ENCODE peak calls at places on chromosomes 2 and 18, in nine cellular contexts. One of them, this sample, is unnamed.
A peak's percentile ranks its signal among the peaks of the same experiment; 100 is the strongest.

GRCh38 chr2:150204449-150204848 is 283.0 kb downstream of the RND3 start:
- DNase-seq in NCI-H1105 treated with DMSO at 0.1 percent for 48 hours: no peak
- DNase-seq in stimulated activated CD4-positive, alpha-beta T cell treated with anti-CD3 and anti-CD28 coated beads, Interleukin-2, amount 100 ng/mL, for 24 hours: no peak
- DNase-seq in caudate nucleus: no peak
- DNase-seq in astrocyte of the spinal cord: peak; percentile 18
- DNase-seq in COR-L47: no peak
- DNase-seq in H4: peak; percentile 25
- DNase-seq in activated CD4-positive, alpha-beta T cell treated with anti-CD3 and anti-CD28 coated beads for 4 hours: no peak
- DNase-seq in cardiac muscle cell: peak; percentile 93
- DNase-seq in this sample: no peak

GRCh38 chr2:191811807-191812602 is 34.9 kb downstream of the CAVIN2 start:
- DNase-seq in NCI-H1105 treated with DMSO at 0.1 percent for 48 hours: peak; percentile 59
- DNase-seq in stimulated activated CD4-positive, alpha-beta T cell treated with anti-CD3 and anti-CD28 coated beads, Interleukin-2, amount 100 ng/mL, for 24 hours: peak; percentile 35
- DNase-seq in caudate nucleus: peak; percentile 21
- DNase-seq in astrocyte of the spinal cord: peak; percentile 80
- DNase-seq in COR-L47: peak; percentile 74
- DNase-seq in H4: peak; percentile 50
- DNase-seq in activated CD4-positive, alpha-beta T cell treated with anti-CD3 and anti-CD28 coated beads for 4 hours: peak; percentile 17
- DNase-seq in cardiac muscle cell: peak; percentile 85
- DNase-seq in this sample: peak; percentile 31

GRCh38 chr18:45752681-45753080 is 28.7 kb downstream of the SLC14A1 start:
- DNase-seq in NCI-H1105 treated with DMSO at 0.1 percent for 48 hours: no peak
- DNase-seq in stimulated activated CD4-positive, alpha-beta T cell treated with anti-CD3 and anti-CD28 coated beads, Interleukin-2, amount 100 ng/mL, for 24 hours: no peak
- DNase-seq in caudate nucleus: no peak
- DNase-seq in astrocyte of the spinal cord: no peak
- DNase-seq in COR-L47: no peak
- DNase-seq in H4: no peak
- DNase-seq in activated CD4-positive, alpha-beta T cell treated with anti-CD3 and anti-CD28 coated beads for 4 hours: no peak
- DNase-seq in cardiac muscle cell: no peak
- DNase-seq in this sample: no peak

GRCh38 chr18:27860011-27860410 is 316.9 kb downstream of the CDH2 start:
- DNase-seq in NCI-H1105 treated with DMSO at 0.1 percent for 48 hours: no peak
- DNase-seq in stimulated activated CD4-positive, alpha-beta T cell treated with anti-CD3 and anti-CD28 coated beads, Interleukin-2, amount 100 ng/mL, for 24 hours: no peak
- DNase-seq in caudate nucleus: no peak
- DNase-seq in astrocyte of the spinal cord: no peak
- DNase-seq in COR-L47: no peak
- DNase-seq in H4: no peak
- DNase-seq in activated CD4-positive, alpha-beta T cell treated with anti-CD3 and anti-CD28 coated beads for 4 hours: no peak
- DNase-seq in cardiac muscle cell: no peak
- DNase-seq in this sample: no peak

GRCh38 chr18:67362906-67363305 is 153.6 kb downstream of the DSEL start:
- DNase-seq in NCI-H1105 treated with DMSO at 0.1 percent for 48 hours: no peak
- DNase-seq in stimulated activated CD4-positive, alpha-beta T cell treated with anti-CD3 and anti-CD28 coated beads, Interleukin-2, amount 100 ng/mL, for 24 hours: no peak
- DNase-seq in caudate nucleus: no peak
- DNase-seq in astrocyte of the spinal cord: no peak
- DNase-seq in COR-L47: no peak
- DNase-seq in H4: no peak
- DNase-seq in activated CD4-positive, alpha-beta T cell treated with anti-CD3 and anti-CD28 coated beads for 4 hours: no peak
- DNase-seq in cardiac muscle cell: no peak
- DNase-seq in this sample: no peak

GRCh38 chr2:138102664-138103063 is 138.4 kb downstream of the HNMT start:
- DNase-seq in NCI-H1105 treated with DMSO at 0.1 percent for 48 hours: no peak
- DNase-seq in stimulated activated CD4-positive, alpha-beta T cell treated with anti-CD3 and anti-CD28 coated beads, Interleukin-2, amount 100 ng/mL, for 24 hours: no peak
- DNase-seq in caudate nucleus: no peak
- DNase-seq in astrocyte of the spinal cord: no peak
- DNase-seq in COR-L47: no peak
- DNase-seq in H4: no peak
- DNase-seq in activated CD4-positive, alpha-beta T cell treated with anti-CD3 and anti-CD28 coated beads for 4 hours: no peak
- DNase-seq in cardiac muscle cell: no peak
- DNase-seq in this sample: no peak

GRCh38 chr2:599601-600000 is 77.6 kb downstream of the TMEM18 start:
- DNase-seq in NCI-H1105 treated with DMSO at 0.1 percent for 48 hours: no peak
- DNase-seq in stimulated activated CD4-positive, alpha-beta T cell treated with anti-CD3 and anti-CD28 coated beads, Interleukin-2, amount 100 ng/mL, for 24 hours: no peak
- DNase-seq in caudate nucleus: no peak
- DNase-seq in astrocyte of the spinal cord: no peak
- DNase-seq in COR-L47: no peak
- DNase-seq in H4: no peak
- DNase-seq in activated CD4-positive, alpha-beta T cell treated with anti-CD3 and anti-CD28 coated beads for 4 hours: no peak
- DNase-seq in cardiac muscle cell: no peak
- DNase-seq in this sample: no peak

GRCh38 chr2:23363831-23364230 is 21.1 kb upstream of the KLHL29 start:
- DNase-seq in NCI-H1105 treated with DMSO at 0.1 percent for 48 hours: no peak
- DNase-seq in stimulated activated CD4-positive, alpha-beta T cell treated with anti-CD3 and anti-CD28 coated beads, Interleukin-2, amount 100 ng/mL, for 24 hours: no peak
- DNase-seq in caudate nucleus: no peak
- DNase-seq in astrocyte of the spinal cord: no peak
- DNase-seq in COR-L47: no peak
- DNase-seq in H4: no peak
- DNase-seq in activated CD4-positive, alpha-beta T cell treated with anti-CD3 and anti-CD28 coated beads for 4 hours: no peak
- DNase-seq in cardiac muscle cell: no peak
- DNase-seq in this sample: no peak

GRCh38 chr2:101999122-101999789 is 7.5 kb downstream of the IL1R2 start:
- DNase-seq in NCI-H1105 treated with DMSO at 0.1 percent for 48 hours: no peak
- DNase-seq in stimulated activated CD4-positive, alpha-beta T cell treated with anti-CD3 and anti-CD28 coated beads, Interleukin-2, amount 100 ng/mL, for 24 hours: peak; percentile 39
- DNase-seq in caudate nucleus: no peak
- DNase-seq in astrocyte of the spinal cord: no peak
- DNase-seq in COR-L47: no peak
- DNase-seq in H4: no peak
- DNase-seq in activated CD4-positive, alpha-beta T cell treated with anti-CD3 and anti-CD28 coated beads for 4 hours: no peak
- DNase-seq in cardiac muscle cell: no peak
- DNase-seq in this sample: no peak

GRCh38 chr2:233853353-233853752 is 982 bp downstream of the HJURP start:
- DNase-seq in NCI-H1105 treated with DMSO at 0.1 percent for 48 hours: no peak
- DNase-seq in stimulated activated CD4-positive, alpha-beta T cell treated with anti-CD3 and anti-CD28 coated beads, Interleukin-2, amount 100 ng/mL, for 24 hours: no peak
- DNase-seq in caudate nucleus: no peak
- DNase-seq in astrocyte of the spinal cord: no peak
- DNase-seq in COR-L47: no peak
- DNase-seq in H4: peak; percentile 7
- DNase-seq in activated CD4-positive, alpha-beta T cell treated with anti-CD3 and anti-CD28 coated beads for 4 hours: no peak
- DNase-seq in cardiac muscle cell: no peak
- DNase-seq in this sample: no peak

GRCh38 chr2:157722580-157723234 is 94.0 kb upstream of the ACVR1C start:
- DNase-seq in NCI-H1105 treated with DMSO at 0.1 percent for 48 hours: peak; percentile 7
- DNase-seq in stimulated activated CD4-positive, alpha-beta T cell treated with anti-CD3 and anti-CD28 coated beads, Interleukin-2, amount 100 ng/mL, for 24 hours: no peak
- DNase-seq in caudate nucleus: no peak
- DNase-seq in astrocyte of the spinal cord: peak; percentile 38
- DNase-seq in COR-L47: peak; percentile 4
- DNase-seq in H4: peak; percentile 20
- DNase-seq in activated CD4-positive, alpha-beta T cell treated with anti-CD3 and anti-CD28 coated beads for 4 hours: no peak
- DNase-seq in cardiac muscle cell: no peak
- DNase-seq in this sample: no peak

GRCh38 chr18:10514621-10515020 is 11.2 kb upstream of the NAPG start:
- DNase-seq in NCI-H1105 treated with DMSO at 0.1 percent for 48 hours: no peak
- DNase-seq in stimulated activated CD4-positive, alpha-beta T cell treated with anti-CD3 and anti-CD28 coated beads, Interleukin-2, amount 100 ng/mL, for 24 hours: no peak
- DNase-seq in caudate nucleus: no peak
- DNase-seq in astrocyte of the spinal cord: no peak
- DNase-seq in COR-L47: no peak
- DNase-seq in H4: no peak
- DNase-seq in activated CD4-positive, alpha-beta T cell treated with anti-CD3 and anti-CD28 coated beads for 4 hours: no peak
- DNase-seq in cardiac muscle cell: no peak
- DNase-seq in this sample: no peak

GRCh38 chr2:30144260-30144659 is 2.5 kb upstream of the YPEL5 start:
- DNase-seq in NCI-H1105 treated with DMSO at 0.1 percent for 48 hours: no peak
- DNase-seq in stimulated activated CD4-positive, alpha-beta T cell treated with anti-CD3 and anti-CD28 coated beads, Interleukin-2, amount 100 ng/mL, for 24 hours: no peak
- DNase-seq in caudate nucleus: no peak
- DNase-seq in astrocyte of the spinal cord: no peak
- DNase-seq in COR-L47: no peak
- DNase-seq in H4: no peak
- DNase-seq in activated CD4-positive, alpha-beta T cell treated with anti-CD3 and anti-CD28 coated beads for 4 hours: no peak
- DNase-seq in cardiac muscle cell: no peak
- DNase-seq in this sample: no peak

GRCh38 chr2:219987830-219988229 is 360.4 kb downstream of the SLC4A3 start:
- DNase-seq in NCI-H1105 treated with DMSO at 0.1 percent for 48 hours: no peak
- DNase-seq in stimulated activated CD4-positive, alpha-beta T cell treated with anti-CD3 and anti-CD28 coated beads, Interleukin-2, amount 100 ng/mL, for 24 hours: no peak
- DNase-seq in caudate nucleus: no peak
- DNase-seq in astrocyte of the spinal cord: peak; percentile 83
- DNase-seq in COR-L47: no peak
- DNase-seq in H4: peak; percentile 92
- DNase-seq in activated CD4-positive, alpha-beta T cell treated with anti-CD3 and anti-CD28 coated beads for 4 hours: no peak
- DNase-seq in cardiac muscle cell: peak; percentile 58
- DNase-seq in this sample: no peak

GRCh38 chr18:79416022-79416676 is 20.4 kb downstream of the NFATC1 start:
- DNase-seq in NCI-H1105 treated with DMSO at 0.1 percent for 48 hours: no peak
- DNase-seq in stimulated activated CD4-positive, alpha-beta T cell treated with anti-CD3 and anti-CD28 coated beads, Interleukin-2, amount 100 ng/mL, for 24 hours: no peak
- DNase-seq in caudate nucleus: no peak
- DNase-seq in astrocyte of the spinal cord: no peak
- DNase-seq in COR-L47: no peak
- DNase-seq in H4: no peak
- DNase-seq in activated CD4-positive, alpha-beta T cell treated with anti-CD3 and anti-CD28 coated beads for 4 hours: no peak
- DNase-seq in cardiac muscle cell: no peak
- DNase-seq in this sample: no peak

GRCh38 chr2:10321590-10321989 is 18.9 kb downstream of the HPCAL1 start:
- DNase-seq in NCI-H1105 treated with DMSO at 0.1 percent for 48 hours: no peak
- DNase-seq in stimulated activated CD4-positive, alpha-beta T cell treated with anti-CD3 and anti-CD28 coated beads, Interleukin-2, amount 100 ng/mL, for 24 hours: no peak
- DNase-seq in caudate nucleus: no peak
- DNase-seq in astrocyte of the spinal cord: no peak
- DNase-seq in COR-L47: no peak
- DNase-seq in H4: no peak
- DNase-seq in activated CD4-positive, alpha-beta T cell treated with anti-CD3 and anti-CD28 coated beads for 4 hours: no peak
- DNase-seq in cardiac muscle cell: no peak
- DNase-seq in this sample: no peak

GRCh38 chr2:30113617-30114293 is 33.1 kb upstream of the YPEL5 start:
- DNase-seq in NCI-H1105 treated with DMSO at 0.1 percent for 48 hours: no peak
- DNase-seq in stimulated activated CD4-positive, alpha-beta T cell treated with anti-CD3 and anti-CD28 coated beads, Interleukin-2, amount 100 ng/mL, for 24 hours: no peak
- DNase-seq in caudate nucleus: no peak
- DNase-seq in astrocyte of the spinal cord: peak; percentile 90
- DNase-seq in COR-L47: no peak
- DNase-seq in H4: peak; percentile 81
- DNase-seq in activated CD4-positive, alpha-beta T cell treated with anti-CD3 and anti-CD28 coated beads for 4 hours: no peak
- DNase-seq in cardiac muscle cell: peak; percentile 64
- DNase-seq in this sample: no peak

GRCh38 chr2:239236808-239237205 is 164.0 kb downstream of the HDAC4 start:
- DNase-seq in NCI-H1105 treated with DMSO at 0.1 percent for 48 hours: no peak
- DNase-seq in stimulated activated CD4-positive, alpha-beta T cell treated with anti-CD3 and anti-CD28 coated beads, Interleukin-2, amount 100 ng/mL, for 24 hours: no peak
- DNase-seq in caudate nucleus: no peak
- DNase-seq in astrocyte of the spinal cord: no peak
- DNase-seq in COR-L47: no peak
- DNase-seq in H4: no peak
- DNase-seq in activated CD4-positive, alpha-beta T cell treated with anti-CD3 and anti-CD28 coated beads for 4 hours: no peak
- DNase-seq in cardiac muscle cell: no peak
- DNase-seq in this sample: no peak

GRCh38 chr2:234308073-234308813 is 188.6 kb downstream of the ARL4C start:
- DNase-seq in NCI-H1105 treated with DMSO at 0.1 percent for 48 hours: no peak
- DNase-seq in stimulated activated CD4-positive, alpha-beta T cell treated with anti-CD3 and anti-CD28 coated beads, Interleukin-2, amount 100 ng/mL, for 24 hours: no peak
- DNase-seq in caudate nucleus: no peak
- DNase-seq in astrocyte of the spinal cord: peak; percentile 72
- DNase-seq in COR-L47: no peak
- DNase-seq in H4: peak; percentile 51
- DNase-seq in activated CD4-positive, alpha-beta T cell treated with anti-CD3 and anti-CD28 coated beads for 4 hours: no peak
- DNase-seq in cardiac muscle cell: no peak
- DNase-seq in this sample: no peak

GRCh38 chr2:150426315-150426714 is 61.2 kb downstream of the RND3 start:
- DNase-seq in NCI-H1105 treated with DMSO at 0.1 percent for 48 hours: no peak
- DNase-seq in stimulated activated CD4-positive, alpha-beta T cell treated with anti-CD3 and anti-CD28 coated beads, Interleukin-2, amount 100 ng/mL, for 24 hours: no peak
- DNase-seq in caudate nucleus: no peak
- DNase-seq in astrocyte of the spinal cord: no peak
- DNase-seq in COR-L47: no peak
- DNase-seq in H4: no peak
- DNase-seq in activated CD4-positive, alpha-beta T cell treated with anti-CD3 and anti-CD28 coated beads for 4 hours: no peak
- DNase-seq in cardiac muscle cell: no peak
- DNase-seq in this sample: no peak

GRCh38 chr2:47003641-47004427 is 88.2 kb upstream of the MCFD2 start:
- DNase-seq in NCI-H1105 treated with DMSO at 0.1 percent for 48 hours: no peak
- DNase-seq in stimulated activated CD4-positive, alpha-beta T cell treated with anti-CD3 and anti-CD28 coated beads, Interleukin-2, amount 100 ng/mL, for 24 hours: no peak
- DNase-seq in caudate nucleus: no peak
- DNase-seq in astrocyte of the spinal cord: no peak
- DNase-seq in COR-L47: no peak
- DNase-seq in H4: peak; percentile 56
- DNase-seq in activated CD4-positive, alpha-beta T cell treated with anti-CD3 and anti-CD28 coated beads for 4 hours: no peak
- DNase-seq in cardiac muscle cell: no peak
- DNase-seq in this sample: no peak

GRCh38 chr2:73069041-73069854 is 2.3 kb downstream of the SFXN5 start:
- DNase-seq in NCI-H1105 treated with DMSO at 0.1 percent for 48 hours: no peak
- DNase-seq in stimulated activated CD4-positive, alpha-beta T cell treated with anti-CD3 and anti-CD28 coated beads, Interleukin-2, amount 100 ng/mL, for 24 hours: no peak
- DNase-seq in caudate nucleus: no peak
- DNase-seq in astrocyte of the spinal cord: peak; percentile 18
- DNase-seq in COR-L47: no peak
- DNase-seq in H4: no peak
- DNase-seq in activated CD4-positive, alpha-beta T cell treated with anti-CD3 and anti-CD28 coated beads for 4 hours: no peak
- DNase-seq in cardiac muscle cell: peak; percentile 17
- DNase-seq in this sample: no peak

GRCh38 chr2:66346241-66346664 is 88.7 kb upstream of the MEIS1 start:
- DNase-seq in NCI-H1105 treated with DMSO at 0.1 percent for 48 hours: no peak
- DNase-seq in stimulated activated CD4-positive, alpha-beta T cell treated with anti-CD3 and anti-CD28 coated beads, Interleukin-2, amount 100 ng/mL, for 24 hours: no peak
- DNase-seq in caudate nucleus: no peak
- DNase-seq in astrocyte of the spinal cord: no peak
- DNase-seq in COR-L47: no peak
- DNase-seq in H4: no peak
- DNase-seq in activated CD4-positive, alpha-beta T cell treated with anti-CD3 and anti-CD28 coated beads for 4 hours: no peak
- DNase-seq in cardiac muscle cell: no peak
- DNase-seq in this sample: no peak

GRCh38 chr2:101251844-101252407 is 760 bp upstream of the CNOT11 start:
- DNase-seq in NCI-H1105 treated with DMSO at 0.1 percent for 48 hours: peak; percentile 80
- DNase-seq in stimulated activated CD4-positive, alpha-beta T cell treated with anti-CD3 and anti-CD28 coated beads, Interleukin-2, amount 100 ng/mL, for 24 hours: peak; percentile 24
- DNase-seq in caudate nucleus: no peak
- DNase-seq in astrocyte of the spinal cord: no peak
- DNase-seq in COR-L47: peak; percentile 64
- DNase-seq in H4: no peak
- DNase-seq in activated CD4-positive, alpha-beta T cell treated with anti-CD3 and anti-CD28 coated beads for 4 hours: peak; percentile 29
- DNase-seq in cardiac muscle cell: peak; percentile 2
- DNase-seq in this sample: peak; percentile 50

GRCh38 chr2:102027703-102028059 is 35.9 kb downstream of the IL1R2 start:
- DNase-seq in NCI-H1105 treated with DMSO at 0.1 percent for 48 hours: no peak
- DNase-seq in stimulated activated CD4-positive, alpha-beta T cell treated with anti-CD3 and anti-CD28 coated beads, Interleukin-2, amount 100 ng/mL, for 24 hours: no peak
- DNase-seq in caudate nucleus: no peak
- DNase-seq in astrocyte of the spinal cord: no peak
- DNase-seq in COR-L47: no peak
- DNase-seq in H4: no peak
- DNase-seq in activated CD4-positive, alpha-beta T cell treated with anti-CD3 and anti-CD28 coated beads for 4 hours: no peak
- DNase-seq in cardiac muscle cell: no peak
- DNase-seq in this sample: no peak

GRCh38 chr18:49817947-49818346 is 4.6 kb upstream of the ACAA2 start:
- DNase-seq in NCI-H1105 treated with DMSO at 0.1 percent for 48 hours: no peak
- DNase-seq in stimulated activated CD4-positive, alpha-beta T cell treated with anti-CD3 and anti-CD28 coated beads, Interleukin-2, amount 100 ng/mL, for 24 hours: no peak
- DNase-seq in caudate nucleus: no peak
- DNase-seq in astrocyte of the spinal cord: no peak
- DNase-seq in COR-L47: no peak
- DNase-seq in H4: no peak
- DNase-seq in activated CD4-positive, alpha-beta T cell treated with anti-CD3 and anti-CD28 coated beads for 4 hours: no peak
- DNase-seq in cardiac muscle cell: no peak
- DNase-seq in this sample: no peak

GRCh38 chr18:50093366-50093765 is 101.6 kb downstream of the MYO5B start:
- DNase-seq in NCI-H1105 treated with DMSO at 0.1 percent for 48 hours: no peak
- DNase-seq in stimulated activated CD4-positive, alpha-beta T cell treated with anti-CD3 and anti-CD28 coated beads, Interleukin-2, amount 100 ng/mL, for 24 hours: no peak
- DNase-seq in caudate nucleus: no peak
- DNase-seq in astrocyte of the spinal cord: no peak
- DNase-seq in COR-L47: no peak
- DNase-seq in H4: no peak
- DNase-seq in activated CD4-positive, alpha-beta T cell treated with anti-CD3 and anti-CD28 coated beads for 4 hours: no peak
- DNase-seq in cardiac muscle cell: no peak
- DNase-seq in this sample: no peak

This sample was measured in CD4-positive, CD25-positive, alpha-beta regulatory T cell.